ENCODE peak calls at places on chromosomes 13 and 19, in six cellular contexts. R, T, B, J, Y and N are unnamed samples.

GRCh38 chr13:106151056-106151699 is 384.3 kb downstream of the EFNB2 start:
- DNase-seq in B (no peak), J (peak; percentile 59), T (peak; percentile 92), R (no peak), Y (no peak), N (peak; percentile 100)

GRCh38 chr19:52398091-52398461 is 427 bp downstream of the ZNF528 start:
- DNase-seq in R (no peak), J (no peak), B (no peak), T (peak; percentile 3), Y (peak; percentile 50), N (peak; percentile 4)

GRCh38 chr19:19579533-19580361 is 38.7 kb downstream of the PBX4 start:
- DNase-seq in R (no peak), B (no peak), J (no peak), Y (no peak), T (no peak), N (no peak)

GRCh38 chr19:55832676-55833075 is 877 bp upstream of the NLRP11 start:
- DNase-seq in R (no peak), Y (no peak), J (no peak), B (no peak), T (no peak), N (no peak)

GRCh38 chr13:41427700-41428099 is 29.6 kb upstream of the RGCC start:
- DNase-seq in Y (no peak), B (no peak), R (no peak), T (no peak), J (no peak), N (no peak)

GRCh38 chr13:36193151-36193855 is 21.1 kb downstream of the SOHLH2 start:
- DNase-seq in Y (no peak), R (no peak), B (no peak), T (peak; percentile 52), J (no peak), N (peak; percentile 79)

GRCh38 chr19:7778081-7778480 is 15.0 kb downstream of the CLEC4M start:
- DNase-seq in Y (no peak), J (no peak), T (no peak), B (no peak), R (no peak), N (no peak)

GRCh38 chr13:59948686-59949085 is 215.0 kb downstream of the DIAPH3 start:
- DNase-seq in J (no peak), Y (no peak), B (no peak), T (no peak), R (no peak), N (no peak)

GRCh38 chr13:47539317-47539716 is 461.8 kb downstream of the SUCLA2 start:
- DNase-seq in Y (no peak), R (no peak), B (no peak), J (no peak), T (no peak), N (no peak)

GRCh38 chr19:19570561-19570960 is 32.5 kb downstream of the CILP2 start:
- DNase-seq in B (no peak), J (no peak), R (no peak), T (no peak), Y (no peak), N (no peak)

GRCh38 chr19:56076413-56076998 is 44.6 kb downstream of the ZNF787 start:
- DNase-seq in R (no peak), T (peak; percentile 49), J (peak; percentile 15), B (no peak), Y (no peak), N (no peak)

GRCh38 chr13:48909088-48909389 is 66.7 kb upstream of the FNDC3A start:
- DNase-seq in R (peak; percentile 19), T (no peak), J (no peak), B (peak; percentile 88), Y (no peak), N (peak; percentile 42)

GRCh38 chr13:88887045-88887662 is 1216.0 kb downstream of the SLITRK5 start:
- DNase-seq in Y (peak; percentile 14), T (no peak), R (no peak), J (no peak), B (no peak), N (no peak)

GRCh38 chr19:14363203-14364097 is 17.8 kb upstream of the ADGRE5 start:
- DNase-seq in T (peak; percentile 76), R (peak; percentile 86), B (peak; percentile 88), Y (peak; percentile 79), J (no peak), N (no peak)

GRCh38 chr19:3690551-3691371 is 9.5 kb downstream of the PIP5K1C start:
- DNase-seq in Y (no peak), T (no peak), B (no peak), R (no peak), J (no peak), N (no peak)

GRCh38 chr19:31567776-31568175 is 218.5 kb upstream of the TSHZ3 start:
- DNase-seq in B (no peak), Y (no peak), R (no peak), T (no peak), J (no peak), N (no peak)

GRCh38 chr19:2507109-2507508 is 31.2 kb downstream of the GADD45B start:
- DNase-seq in Y (no peak), T (peak; percentile 60), R (no peak), B (no peak), J (no peak), N (no peak)

GRCh38 chr13:73599232-73600128 is 534.7 kb downstream of the KLF12 start:
- DNase-seq in Y (no peak), R (no peak), B (no peak), J (no peak), T (no peak), N (peak; percentile 33)

GRCh38 chr19:33132425-33132824 is 511 bp downstream of the WDR88 start:
- DNase-seq in T (no peak), J (no peak), Y (no peak), B (no peak), R (no peak), N (no peak)
- TF ChIP-seq CTCF in T (peak; percentile 62), J (peak; percentile 23), Y (no peak), B (no peak), R (no peak), N (peak; percentile 45)

GRCh38 chr13:75505966-75506365 is 24.0 kb upstream of the TBC1D4 start:
- DNase-seq in T (no peak), B (no peak), R (no peak), J (no peak), Y (no peak), N (no peak)
- H3K27ac ChIP-seq in T (no peak overlapping the region), B (no peak overlapping the region), R (no peak overlapping the region), J (no peak overlapping the region), Y (no peak overlapping the region), N (no peak overlapping the region)

GRCh38 chr13:114140131-114140908 is 7.9 kb upstream of the RASA3 start:
- DNase-seq in T (no peak), Y (no peak), B (peak; percentile 39), R (no peak), J (no peak), N (no peak)
- H3K27me3 ChIP-seq in T (no peaks in the 10 kb centered on the region), Y (no peaks in the 10 kb centered on the region), B (no peaks in the 10 kb centered on the region), R (no peaks in the 10 kb centered on the region), J (peaks cover 2% of the 10 kb centered on the region), N (peaks cover 4% of the 10 kb centered on the region)

GRCh38 chr13:65985632-65986031 is 1244.5 kb downstream of the PCDH9 start:
- DNase-seq in J (no peak), R (no peak), T (no peak), B (no peak), Y (no peak), N (no peak)
- TF ChIP-seq CTCF in J (no peak), R (no peak), T (peak; percentile 21), B (no peak), Y (no peak), N (no peak)

DNA sequence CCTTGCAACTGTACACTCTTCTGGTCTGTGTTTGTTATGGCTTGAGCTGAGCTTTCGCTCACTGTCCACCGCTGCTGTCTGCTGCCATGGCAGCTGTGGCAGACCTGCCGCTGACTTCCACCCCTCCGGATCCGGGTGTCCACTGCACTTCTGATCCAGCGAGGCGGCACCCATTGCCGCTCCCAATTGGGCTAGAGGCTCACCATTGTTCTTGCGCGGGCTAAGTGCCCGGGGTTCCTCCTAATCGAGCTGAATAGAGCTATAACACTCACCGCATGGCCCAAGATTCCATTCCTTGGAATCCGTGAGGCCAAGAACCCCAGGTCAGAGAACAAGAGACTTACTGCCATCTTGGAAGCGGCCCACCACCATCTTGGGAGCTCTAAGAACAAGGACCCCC is 2.2 kb upstream of the PSMC4 start:
- DNase-seq in B (no peak), Y (no peak), R (no peak), J (no peak), T (no peak), N (no peak)
- H3K27ac ChIP-seq in B (no peak overlapping the region), Y (peak overlapping the region; percentile 94), R (no peak overlapping the region), J (no peak overlapping the region), T (no peak overlapping the region), N (no peak overlapping the region)

GRCh38 chr19:35811317-35812219 is 1.1 kb downstream of the PRODH2 start:
- DNase-seq in R (no peak), Y (no peak), J (no peak), T (no peak), B (no peak), N (no peak)

GRCh38 chr19:35812220-35813042 is at the start of gene PRODH2:
- DNase-seq in J (no peak), R (no peak), T (no peak), Y (no peak), B (no peak), N (no peak)

GRCh38 chr19:35816846-35817245 is 4.2 kb upstream of the PRODH2 start:
- DNase-seq in T (no peak), J (no peak), R (no peak), Y (no peak), B (no peak), N (no peak)

GRCh38 chr19:35816262-35816661 is 3.6 kb upstream of the PRODH2 start:
- DNase-seq in J (no peak), B (no peak), R (no peak), T (no peak), Y (no peak), N (no peak)

GRCh38 chr19:35813043-35813890 is 622 bp upstream of the PRODH2 start:
- DNase-seq in B (no peak), Y (no peak), J (no peak), R (no peak), T (no peak), N (no peak)
- H3K27me3 ChIP-seq in B (no peaks in the 10 kb centered on the region), Y (peaks cover 47% of the 10 kb centered on the region), J (peaks cover 18% of the 10 kb centered on the region), R (peaks cover 84% of the 10 kb centered on the region), T (no peaks in the 10 kb centered on the region), N (no peaks in the 10 kb centered on the region)

GRCh38 chr13:91308299-91308698 is 39.2 kb upstream of the MIR17HG start:
- DNase-seq in R (no peak), Y (no peak), B (no peak), T (no peak), J (no peak), N (no peak)
- TF ChIP-seq CTCF in R (no peak), Y (no peak), B (no peak), T (peak; percentile 22), J (peak; percentile 23), N (no peak)

GRCh38 chr13:112465251-112466131 is 89.3 kb downstream of the SPACA7 start:
- DNase-seq in Y (peak; percentile 21), J (no peak), R (no peak), B (no peak), T (no peak), N (no peak)
- H3K27ac ChIP-seq in Y (no peak overlapping the region), J (no peak overlapping the region), R (no peak overlapping the region), B (no peak overlapping the region), T (no peak overlapping the region), N (no peak overlapping the region)

GRCh38 chr13:107271226-107271625 is 703.3 kb upstream of the ARGLU1 start:
- DNase-seq in T (peak; percentile 41), J (no peak), B (no peak), R (no peak), Y (no peak), N (no peak)
- H3K27me3 ChIP-seq in T (no peaks in the 10 kb centered on the region), J (no peaks in the 10 kb centered on the region), B (no peaks in the 10 kb centered on the region), R (no peaks in the 10 kb centered on the region), Y (no peaks in the 10 kb centered on the region), N (no peaks in the 10 kb centered on the region)